ENCODE peak calls at places on chromosome 1, in nine cellular contexts. S is heart left ventricle, C is uterus, X is tibial nerve, Q is transverse colon, L is K562, B is ovary, U is body of pancreas, W is esophagus squamous epithelium. Z is an unnamed sample.

GRCh38 chr1:50989694-50990093 is 19.6 kb downstream of the CDKN2C start:
- DNase-seq in U (no peak), S (no peak), Q (no peak), L (no peak), B (no peak), C (no peak), X (no peak), W (no peak), Z (no peak)

GRCh38 chr1:73673980-73674379 is 524.0 kb downstream of the LRRIQ3 start:
- DNase-seq in U (no peak), L (no peak), S (no peak), X (no peak), Q (no peak), W (no peak), B (no peak), C (no peak), Z (no peak)

GRCh38 chr1:15836772-15837669 is 10.5 kb upstream of the SPEN start:
- DNase-seq in X (no peak), W (peak; percentile 40), Q (peak; percentile 70), U (no peak), C (peak; percentile 32), L (no peak), B (peak; percentile 28), S (peak; percentile 62), Z (no peak)

GRCh38 chr1:226407497-226408284 is at the start of gene PARP1:
- DNase-seq in B (peak; percentile 89), Q (peak; percentile 90), L (peak; percentile 99), X (peak; percentile 77), C (peak; percentile 87), U (peak; percentile 90), S (peak; percentile 93), W (peak; percentile 73), Z (peak; percentile 87)

GRCh38 chr1:58465825-58466617 is 80.5 kb downstream of the OMA1 start:
- DNase-seq in Q (no peak), X (no peak), W (no peak), S (no peak), B (no peak), U (no peak), C (no peak), L (no peak), Z (no peak)

GRCh38 chr1:15500184-15500958 is 23.6 kb downstream of the CASP9 start:
- DNase-seq in U (no peak), X (no peak), W (no peak), L (no peak), B (no peak), S (no peak), C (no peak), Q (no peak), Z (no peak)

GRCh38 chr1:114156538-114157274 is 3.0 kb upstream of the SYT6 start:
- DNase-seq in S (no peak), W (no peak), X (no peak), B (no peak), U (no peak), Q (no peak), L (no peak), C (no peak), Z (no peak)

GRCh38 chr1:34050711-34051485 is 114.1 kb downstream of the CSMD2 start:
- DNase-seq in Q (no peak), C (no peak), S (no peak), W (no peak), L (no peak), X (no peak), U (no peak), B (no peak), Z (no peak)

GRCh38 chr1:172662464-172663109 is 3.7 kb downstream of the FASLG start:
- DNase-seq in X (no peak), C (peak; percentile 20), W (peak; percentile 2), U (peak; percentile 22), S (no peak), B (no peak), L (peak; percentile 22), Q (peak; percentile 69), Z (no peak)

GRCh38 chr1:179083031-179083345 is 1.1 kb downstream of the TOR3A start:
- DNase-seq in W (no peak), L (no peak), C (no peak), U (no peak), X (no peak), B (no peak), Q (no peak), S (no peak), Z (no peak)

GRCh38 chr1:58893257-58893869 is 109.5 kb upstream of the JUN start:
- DNase-seq in U (peak; percentile 40), C (no peak), X (no peak), S (peak; percentile 71), B (no peak), W (no peak), L (no peak), Q (peak; percentile 78), Z (no peak)

GRCh38 chr1:42933060-42933586 is 25.5 kb downstream of the SLC2A1 start:
- DNase-seq in C (no peak), S (no peak), Q (no peak), X (no peak), L (no peak), B (no peak), U (no peak), W (no peak), Z (no peak)

GRCh38 chr1:229204863-229205777 is 65.8 kb upstream of the RAB4A start:
- DNase-seq in L (no peak), X (no peak), C (peak; percentile 56), U (no peak), W (no peak), S (peak; percentile 36), Q (no peak), B (peak; percentile 44), Z (no peak)

GRCh38 chr1:109529895-109530456 is 9.7 kb upstream of the GPR61 start:
- DNase-seq in B (no peak), X (no peak), S (no peak), L (no peak), W (no peak), C (no peak), U (no peak), Q (no peak), Z (no peak)

GRCh38 chr1:4028139-4028501 is 128.0 kb upstream of the C1orf174 start:
- DNase-seq in L (no peak), U (no peak), S (no peak), X (no peak), W (no peak), Q (no peak), B (no peak), C (no peak), Z (no peak)
- H3K27me3 ChIP-seq in L (peaks cover 12% of the 10 kb centered on the region), U (no peaks in the 10 kb centered on the region), S (no peaks in the 10 kb centered on the region), X (no peaks in the 10 kb centered on the region), W (no peaks in the 10 kb centered on the region), Q (peaks cover 8% of the 10 kb centered on the region), B (no peaks in the 10 kb centered on the region), C (no peaks in the 10 kb centered on the region), Z (peaks cover 19% of the 10 kb centered on the region)

GRCh38 chr1:183806086-183806485 is 1.2 kb downstream of the RGL1 start:
- DNase-seq in C (no peak), W (no peak), B (no peak), U (no peak), L (no peak), Q (no peak), S (no peak), X (no peak), Z (no peak)

GRCh38 chr1:183806650-183807049 is 1.7 kb downstream of the RGL1 start:
- DNase-seq in C (no peak), X (no peak), W (no peak), B (no peak), L (no peak), U (no peak), S (no peak), Q (no peak), Z (no peak)

GRCh38 chr1:183808296-183809027 is 3.5 kb downstream of the RGL1 start:
- DNase-seq in L (no peak), C (no peak), Q (no peak), X (no peak), U (no peak), S (no peak), B (no peak), W (no peak), Z (no peak)

GRCh38 chr1:183810172-183810571 is 5.3 kb downstream of the RGL1 start:
- DNase-seq in X (no peak), C (no peak), W (no peak), Q (peak; percentile 16), L (no peak), B (no peak), S (no peak), U (no peak), Z (peak; percentile 6)

DNA sequence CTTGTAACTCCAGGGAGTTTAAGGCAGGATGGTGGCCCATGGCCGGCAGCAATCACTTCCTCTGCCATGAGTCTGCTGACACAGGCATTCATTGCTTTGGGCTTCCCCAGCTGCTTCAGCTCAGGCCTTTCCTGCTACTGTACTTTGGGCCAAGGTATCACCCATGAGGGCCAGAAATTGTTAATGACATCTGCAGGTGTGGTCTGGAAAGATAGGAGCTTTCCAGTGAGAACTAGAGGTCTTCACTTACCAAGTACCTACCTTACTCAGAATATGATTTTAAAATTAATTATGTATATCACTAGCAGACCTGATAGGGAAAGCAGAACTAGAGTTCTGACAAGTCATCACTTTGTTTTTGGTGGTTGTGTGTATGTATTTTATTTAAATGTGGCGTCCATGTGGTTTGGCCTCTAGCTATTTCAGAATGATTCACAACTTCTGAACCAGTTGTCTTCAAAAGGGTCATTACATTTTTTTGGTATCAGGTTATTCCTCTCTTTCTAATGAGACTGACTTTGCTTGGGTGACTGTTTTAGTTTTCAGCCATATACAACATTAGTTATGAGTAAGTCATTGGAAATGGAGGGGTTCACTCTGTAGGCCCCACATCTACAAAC is 2.7 kb downstream of the RGL1 start:
- DNase-seq in S (peak; percentile 51), C (no peak), X (no peak), Q (peak; percentile 19), U (no peak), L (no peak), B (no peak), W (no peak), Z (no peak)
- H3K4me1 ChIP-seq in S (peaks cover 29% of the 10 kb centered on the region), C (no peaks in the 10 kb centered on the region), X (peaks cover 26% of the 10 kb centered on the region), Q (peaks cover 48% of the 10 kb centered on the region), U (peaks cover 7% of the 10 kb centered on the region), L (peaks cover 5% of the 10 kb centered on the region), B (peaks cover 21% of the 10 kb centered on the region), W (peaks cover 69% of the 10 kb centered on the region), Z (peaks cover 5% of the 10 kb centered on the region)

DNA sequence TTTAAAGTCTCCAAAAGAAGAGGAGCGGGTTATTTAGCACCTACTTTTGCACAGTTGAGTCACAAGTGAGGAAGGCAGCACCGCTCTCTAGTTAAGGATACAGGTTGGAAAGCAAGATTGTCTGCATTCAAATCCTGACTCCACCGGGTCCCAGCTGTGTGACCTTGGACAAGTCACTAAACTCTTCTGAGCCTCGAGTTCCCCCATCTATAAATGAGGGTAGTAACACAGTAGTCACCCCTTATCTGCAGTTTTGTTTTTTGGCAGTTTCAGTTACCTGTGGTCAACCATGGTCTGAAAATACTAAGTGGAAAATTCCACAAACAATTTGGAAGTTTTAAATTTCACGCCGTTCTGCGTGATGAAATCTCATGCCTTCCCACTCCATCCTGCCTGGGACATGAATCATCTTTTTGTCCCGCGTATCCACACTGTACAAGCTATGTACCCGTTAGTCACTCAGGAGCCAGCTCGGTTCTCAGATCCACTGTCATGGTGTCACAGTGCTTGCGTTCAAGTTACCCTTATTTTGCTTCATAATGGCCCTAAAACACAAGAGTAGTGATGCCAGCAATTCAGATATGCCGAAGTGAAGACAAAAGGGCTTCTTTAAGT is 49.4 kb downstream of the CAPZB start:
- DNase-seq in B (no peak), W (no peak), X (no peak), U (no peak), C (no peak), S (no peak), L (no peak), Q (no peak), Z (peak; percentile 73)
- TF ChIP-seq POLR2A in B (no peak), W (no peak), X (no peak), U (no peak), C (no peak), S (no peak), L (no peak), Q (no peak), Z (peak; percentile 20)

GRCh38 chr1:159855709-159856108 is 6.7 kb downstream of the VSIG8 start:
- DNase-seq in W (no peak), Q (no peak), X (no peak), U (no peak), S (no peak), L (no peak), C (no peak), B (no peak), Z (no peak)
- H3K27me3 ChIP-seq in W (no peaks in the 10 kb centered on the region), Q (no peaks in the 10 kb centered on the region), X (no peaks in the 10 kb centered on the region), U (no peaks in the 10 kb centered on the region), S (no peaks in the 10 kb centered on the region), L (peaks cover 39% of the 10 kb centered on the region), C (no peaks in the 10 kb centered on the region), B (no peaks in the 10 kb centered on the region), Z (no peaks in the 10 kb centered on the region)